ENCODE peak calls at places on chromosomes 12 and 14, in seven cellular contexts. A is body of pancreas, O is heart right ventricle, M is brain microvascular endothelial cell, B is psoas muscle, X is Calu3, P is fibroblast of lung. E is an unnamed sample.
A peak's percentile ranks its signal among the peaks of the same experiment; 100 is the strongest.

GRCh38 chr12:117564885-117565284 is 203.5 kb upstream of the NOS1 start:
- DNase-seq in A (no peak), O (no peak), M (no peak), B (no peak), X (no peak), P (no peak), E (peak; percentile 4)

GRCh38 chr14:105281354-105282097 is 19.3 kb downstream of the BRF1 start:
- DNase-seq in A (peak; percentile 74), O (no peak), M (peak; percentile 40), B (no peak), X (no peak), P (peak; percentile 67), E (peak; percentile 40)

GRCh38 chr12:28191690-28192089 is 1.4 kb downstream of the CCDC91 start:
- DNase-seq in A (peak; percentile 56), O (no peak), M (peak; percentile 7), B (no peak), X (peak; percentile 11), P (peak; percentile 19), E (no peak)

GRCh38 chr12:75623631-75624118 is 112.3 kb upstream of the KRR1 start:
- DNase-seq in A (no peak), O (no peak), M (peak; percentile 40), B (no peak), X (peak; percentile 40), P (peak; percentile 30), E (no peak)

GRCh38 chr12:107593713-107594381 is 91.8 kb upstream of the PWP1 start:
- DNase-seq in A (no peak), O (no peak), M (no peak), B (no peak), X (peak; percentile 20), P (no peak), E (no peak)

GRCh38 chr12:130572553-130572952 is 143.5 kb downstream of the RIMBP2 start:
- DNase-seq in A (no peak), O (no peak), M (no peak), B (no peak), X (no peak), P (no peak), E (no peak)

GRCh38 chr14:103545915-103546650 is 16.4 kb downstream of the BAG5 start:
- DNase-seq in A (no peak), O (no peak), M (no peak), B (peak; percentile 17), X (no peak), P (no peak), E (no peak)

GRCh38 chr12:102917026-102917787 is at the start of gene PAH:
- DNase-seq in A (peak; percentile 64), O (no peak), M (no peak), B (no peak), X (peak; percentile 84), P (no peak), E (no peak)

GRCh38 chr12:96398422-96399080 is 1.7 kb downstream of the CDK17 start:
- DNase-seq in A (no peak), O (no peak), M (no peak), B (no peak), X (no peak), P (no peak), E (no peak)

GRCh38 chr14:105087963-105088811 is 23.0 kb upstream of the GPR132 start:
- DNase-seq in A (peak; percentile 58), O (peak; percentile 41), M (peak; percentile 40), B (peak; percentile 70), X (peak; percentile 65), P (peak; percentile 85), E (peak; percentile 50)

GRCh38 chr12:76920182-76921014 is 41.6 kb upstream of the CSRP2 start:
- DNase-seq in A (no peak), O (no peak), M (no peak), B (no peak), X (no peak), P (no peak), E (no peak)

GRCh38 chr14:77707355-77707723 is 484 bp downstream of the ALKBH1 start:
- DNase-seq in A (peak; percentile 14), O (peak; percentile 15), M (peak; percentile 24), B (no peak), X (peak; percentile 16), P (peak; percentile 35), E (no peak)

GRCh38 chr14:29643415-29644206 is 284.0 kb downstream of the PRKD1 start:
- DNase-seq in A (no peak), O (no peak), M (no peak), B (no peak), X (no peak), P (peak; percentile 63), E (no peak)

GRCh38 chr12:70774055-70774454 is 136.8 kb upstream of the PTPRB start:
- DNase-seq in A (no peak), O (no peak), M (peak; percentile 30), B (no peak), X (no peak), P (peak; percentile 8), E (no peak)

GRCh38 chr12:63103489-63104131 is 47.4 kb downstream of the AVPR1A start:
- DNase-seq in A (no peak), O (no peak), M (no peak), B (no peak), X (peak; percentile 34), P (peak; percentile 7), E (no peak)

GRCh38 chr12:104304261-104305004 is 894 bp downstream of the EID3 start:
- DNase-seq in A (no peak), O (no peak), M (no peak), B (no peak), X (no peak), P (peak; percentile 25), E (no peak)

GRCh38 chr12:58455146-58455545 is 465.2 kb downstream of the LRIG3 start:
- DNase-seq in A (no peak), O (no peak), M (peak; percentile 43), B (no peak), X (no peak), P (peak; percentile 72), E (no peak)

GRCh38 chr14:90184571-90185266 is 71.6 kb upstream of the PSMC1 start:
- DNase-seq in A (no peak), O (no peak), M (no peak), B (no peak), X (no peak), P (no peak), E (no peak)

GRCh38 chr12:30296486-30296885 is 399.2 kb downstream of the IPO8 start:
- DNase-seq in A (no peak), O (peak; percentile 22), M (no peak), B (no peak), X (no peak), P (no peak), E (no peak)

GRCh38 chr12:49899286-49899843 is 4.3 kb downstream of the FAIM2 start:
- DNase-seq in A (no peak), O (no peak), M (no peak), B (no peak), X (no peak), P (no peak), E (no peak)

GRCh38 chr12:109827566-109828550 is 5.3 kb downstream of the TRPV4 start:
- DNase-seq in A (peak; percentile 75), O (peak; percentile 54), M (no peak), B (peak; percentile 47), X (peak; percentile 43), P (no peak), E (peak; percentile 56)

GRCh38 chr14:89292579-89293348 is 124.3 kb downstream of the FOXN3 start:
- DNase-seq in A (no peak), O (no peak), M (no peak), B (no peak), X (no peak), P (no peak), E (no peak)

GRCh38 chr14:58151264-58151700 is 731 bp downstream of the ARMH4 start:
- DNase-seq in A (no peak), O (no peak), M (peak; percentile 17), B (no peak), X (peak; percentile 3), P (no peak), E (peak; percentile 19)

DNA sequence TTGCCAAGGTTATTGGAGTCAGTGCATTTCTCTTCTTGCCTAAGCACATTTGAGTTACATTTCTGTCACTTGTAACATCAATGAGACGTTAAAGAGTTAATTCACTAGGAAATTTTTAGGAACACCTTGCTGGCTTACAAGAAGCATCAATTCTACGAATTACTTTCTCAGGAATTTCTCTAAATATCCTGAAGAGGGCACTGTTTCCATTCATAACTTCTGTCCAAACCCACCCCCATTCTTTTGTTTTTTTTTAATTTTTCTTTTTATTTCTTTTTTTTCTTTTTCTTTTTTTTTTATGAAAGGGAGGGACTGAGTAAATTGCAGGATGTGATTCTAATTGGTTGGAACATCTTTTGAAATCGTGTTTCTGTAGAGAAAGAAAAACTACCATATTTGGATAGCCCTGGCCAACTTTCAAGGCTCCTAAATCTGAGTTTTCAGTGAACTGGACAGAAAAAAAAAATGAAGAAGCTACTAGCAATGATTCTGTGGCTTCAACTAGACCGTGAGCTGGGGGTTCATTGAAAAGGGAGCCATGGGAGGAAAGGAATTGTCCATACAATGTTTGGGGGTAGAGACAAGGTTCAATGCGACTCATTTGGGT is 285.3 kb downstream of the DAD1 start:
- DNase-seq in A (no peak), O (no peak), M (no peak), B (no peak), X (no peak), P (peak; percentile 14), E (no peak)
- TF ChIP-seq CTCF in A (no peak), O (peak; percentile 48), M (peak; percentile 22), B (peak; percentile 27), X (no peak), P (peak; percentile 50), E (peak; percentile 69)

DNA sequence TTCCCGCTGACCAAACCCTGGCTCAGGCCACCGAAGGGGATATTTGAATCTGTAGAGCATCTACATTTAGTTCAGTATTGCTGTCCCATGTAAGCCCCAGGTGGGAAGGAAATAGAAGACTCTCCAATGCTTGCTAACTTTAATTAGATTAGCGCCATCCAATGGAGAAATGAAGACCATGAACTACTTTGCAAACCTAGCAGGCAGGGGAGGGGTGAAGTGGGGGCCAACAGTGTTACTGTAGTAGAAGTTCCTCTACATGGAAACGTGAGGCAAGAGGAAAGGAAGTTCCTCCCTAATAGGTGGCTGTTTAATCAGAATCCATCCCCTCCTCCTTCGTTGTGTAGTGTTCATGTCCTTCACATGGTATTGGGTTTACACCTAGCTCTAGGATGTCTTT is 9.3 kb upstream of the DENND5B start:
- DNase-seq in A (no peak), O (no peak), M (no peak), B (no peak), X (no peak), P (no peak), E (no peak)
- TF ChIP-seq CTCF in A (no peak), O (no peak), M (no peak), B (no peak), X (no peak), P (no peak), E (no peak)

GRCh38 chr14:56552615-56553014 is 27.0 kb upstream of the TMEM260 start:
- DNase-seq in A (no peak), O (no peak), M (no peak), B (no peak), X (no peak), P (no peak), E (no peak)

GRCh38 chr14:56561586-56561985 is 18.0 kb upstream of the TMEM260 start:
- DNase-seq in A (no peak), O (no peak), M (no peak), B (no peak), X (no peak), P (no peak), E (no peak)

GRCh38 chr14:56554301-56554700 is 25.3 kb upstream of the TMEM260 start:
- DNase-seq in A (no peak), O (no peak), M (no peak), B (no peak), X (no peak), P (no peak), E (no peak)

GRCh38 chr14:56555921-56556570 is 23.6 kb upstream of the TMEM260 start:
- DNase-seq in A (no peak), O (no peak), M (no peak), B (no peak), X (no peak), P (peak; percentile 20), E (no peak)
- TF ChIP-seq CTCF in A (peak; percentile 8), O (peak; percentile 41), M (peak; percentile 63), B (peak; percentile 24), X (peak; percentile 31), P (peak; percentile 76), E (peak; percentile 71)

GRCh38 chr12:3207858-3208257 is 130.7 kb downstream of the TSPAN9 start:
- DNase-seq in A (no peak), O (no peak), M (no peak), B (no peak), X (no peak), P (no peak), E (no peak)
- TF ChIP-seq CTCF in A (no peak), O (peak; percentile 48), M (peak; percentile 53), B (no peak), X (no peak), P (peak; percentile 13), E (peak; percentile 43)

E was measured in neural crest cell.